ENCODE peak calls at places on chromosomes 12 and 14, in eight cellular contexts. G is fibroblast of villous mesenchyme, J is body of pancreas, H is AG04450, C is cardiac fibroblast, K is lung, F is WERI-Rb-1, U is astrocyte of the cerebellum. V is an unnamed sample.

GRCh38 chr14:53619625-53620324 is 336.9 kb downstream of the BMP4 start:
- DNase-seq in H (peak), C (peak), G (peak), U (no peak), J (no peak), K (no peak), F (no peak), V (peak)

GRCh38 chr14:99029916-99030305 is 242.1 kb downstream of the BCL11B start:
- DNase-seq in H (no peak), G (no peak), C (no peak), F (no peak), J (no peak), K (no peak), U (no peak), V (no peak)

GRCh38 chr14:93787465-93788306 is 599 bp downstream of the PRIMA1 start:
- DNase-seq in G (no peak), F (no peak), K (no peak), J (no peak), U (no peak), H (no peak), C (peak), V (no peak)

GRCh38 chr14:68757618-68758081 is 35.2 kb downstream of the ZFP36L1 start:
- DNase-seq in U (no peak), J (no peak), H (no peak), G (peak), F (no peak), K (no peak), C (peak), V (no peak)

GRCh38 chr12:3293446-3294161 is 197.4 kb upstream of the PRMT8 start:
- DNase-seq in U (no peak), G (peak), J (no peak), F (peak), C (peak), K (no peak), H (no peak), V (no peak)

GRCh38 chr12:20523658-20524057 is 155.3 kb downstream of the PDE3A start:
- DNase-seq in K (no peak), F (no peak), H (no peak), G (no peak), U (no peak), J (no peak), C (peak), V (no peak)

GRCh38 chr14:40889126-40889525 is 717.5 kb upstream of the LRFN5 start:
- DNase-seq in K (no peak), U (no peak), H (no peak), F (no peak), J (no peak), G (no peak), C (no peak), V (no peak)

GRCh38 chr14:100788517-100789365 is 37.2 kb upstream of the MEG3 start:
- DNase-seq in G (no peak), U (no peak), H (no peak), J (peak), K (no peak), C (no peak), F (no peak), V (no peak)

GRCh38 chr14:67566908-67567307 is 33.2 kb downstream of the PIGH start:
- DNase-seq in K (no peak), H (no peak), C (no peak), G (peak), U (no peak), F (peak), J (no peak), V (peak)

GRCh38 chr12:19572920-19573558 is 133.7 kb downstream of the AEBP2 start:
- DNase-seq in H (no peak), C (peak), F (peak), J (no peak), G (peak), K (no peak), U (peak), V (no peak)

GRCh38 chr12:117367006-117367638 is 5.7 kb upstream of the NOS1 start:
- DNase-seq in G (peak), C (peak), U (peak), H (peak), K (peak), J (peak), F (peak), V (peak)

GRCh38 chr12:32240833-32241232 is 134.2 kb downstream of the BICD1 start:
- DNase-seq in H (no peak), F (no peak), C (peak), K (no peak), J (no peak), G (no peak), U (no peak), V (no peak)

GRCh38 chr14:55237999-55238680 is 33.1 kb upstream of the FBXO34 start:
- DNase-seq in U (no peak), F (no peak), C (no peak), H (no peak), G (peak), K (no peak), J (no peak), V (no peak)

GRCh38 chr12:13135336-13136178 is 32.1 kb upstream of the GSG1 start:
- DNase-seq in U (peak), H (peak), C (peak), G (peak), J (peak), K (peak), F (no peak), V (peak)

GRCh38 chr12:125773033-125773432 is 707.8 kb downstream of the AACS start:
- DNase-seq in C (peak), J (no peak), U (no peak), K (no peak), G (no peak), F (peak), H (no peak), V (no peak)

GRCh38 chr12:1908758-1909157 is 9.7 kb downstream of the CACNA2D4 start:
- DNase-seq in U (no peak), C (no peak), G (no peak), F (no peak), H (no peak), K (no peak), J (no peak), V (no peak)

GRCh38 chr12:51678086-51678724 is 87.2 kb downstream of the SCN8A start:
- DNase-seq in H (no peak), G (peak), K (no peak), C (peak), J (peak), U (peak), F (peak), V (no peak)

GRCh38 chr12:104304261-104305004 is 894 bp downstream of the EID3 start:
- DNase-seq in F (no peak), U (no peak), K (no peak), H (no peak), J (no peak), G (peak), C (peak), V (no peak)

GRCh38 chr14:105540811-105541210 is 14.4 kb downstream of the TMEM121 start:
- DNase-seq in F (no peak), H (no peak), K (no peak), U (no peak), G (no peak), C (no peak), J (no peak), V (no peak)

GRCh38 chr12:62686938-62687337 is 220.3 kb downstream of the MON2 start:
- DNase-seq in G (peak), K (no peak), F (no peak), H (no peak), U (no peak), J (no peak), C (no peak), V (peak)

GRCh38 chr14:90434370-90435020 is 37.7 kb downstream of the CALM1 start:
- DNase-seq in K (no peak), H (no peak), C (no peak), G (no peak), U (no peak), J (no peak), F (no peak), V (no peak)

GRCh38 chr14:105908481-105908911 is 382.1 kb downstream of the TMEM121 start:
- DNase-seq in H (no peak), C (no peak), F (no peak), U (no peak), K (no peak), G (no peak), J (no peak), V (no peak)

GRCh38 chr14:21734457-21735074 is 60.9 kb upstream of the OR4E1 start:
- DNase-seq in F (peak), K (no peak), U (peak), G (peak), C (peak), J (no peak), H (no peak), V (no peak)

GRCh38 chr14:102389261-102389660 is 26.5 kb downstream of the TECPR2 start:
- DNase-seq in H (no peak), C (no peak), F (no peak), U (no peak), K (no peak), J (no peak), G (no peak), V (no peak)

GRCh38 chr14:33602396-33602795 is 348.5 kb downstream of the EGLN3 start:
- DNase-seq in C (peak), J (no peak), F (no peak), G (no peak), U (no peak), H (no peak), K (no peak), V (no peak)

GRCh38 chr14:95507701-95508103 is 8.7 kb downstream of the SYNE3 start:
- DNase-seq in H (no peak), G (peak), J (no peak), K (no peak), C (peak), F (no peak), U (peak), V (no peak)

GRCh38 chr12:43336962-43337555 is 214.9 kb downstream of the ADAMTS20 start:
- DNase-seq in J (no peak), H (no peak), C (peak), U (peak), K (no peak), G (peak), F (no peak), V (no peak)

GRCh38 chr12:16691624-16692023 is 85.7 kb upstream of the LMO3 start:
- DNase-seq in C (no peak), G (no peak), H (no peak), F (peak), J (peak), K (no peak), U (no peak), V (no peak)

GRCh38 chr12:916240-916639 is 33.3 kb downstream of the RAD52 start:
- DNase-seq in F (no peak), G (no peak), J (no peak), K (no peak), C (no peak), H (no peak), U (no peak), V (no peak)

GRCh38 chr12:113862570-113863454 is 103.3 kb downstream of the RBM19 start:
- DNase-seq in U (peak), J (no peak), F (no peak), H (peak), C (peak), G (peak), K (no peak), V (peak)

GRCh38 chr14:95597784-95598204 is 62.9 kb downstream of the GLRX5 start:
- DNase-seq in J (no peak), H (no peak), C (peak), F (peak), U (no peak), K (no peak), G (peak), V (peak)

GRCh38 chr12:62604373-62604772 is 137.7 kb downstream of the MON2 start:
- DNase-seq in U (no peak), H (no peak), C (no peak), J (no peak), F (no peak), K (no peak), G (peak), V (no peak)

GRCh38 chr12:48988030-48988649 is 10.0 kb downstream of the WNT1 start:
- DNase-seq in C (peak), F (peak), U (no peak), G (peak), H (no peak), K (no peak), J (peak), V (no peak)

GRCh38 chr14:74950795-74951442 is 4.5 kb downstream of the PGF start:
- DNase-seq in C (no peak), F (no peak), G (peak), J (no peak), U (no peak), H (no peak), K (no peak), V (no peak)

GRCh38 chr14:64200170-64200569 is 94.0 kb downstream of the ESR2 start:
- DNase-seq in J (peak), H (no peak), K (no peak), C (no peak), G (no peak), F (no peak), U (no peak), V (no peak)

GRCh38 chr14:101112351-101113107 is 209.0 kb upstream of the RTL1 start:
- DNase-seq in J (no peak), C (no peak), F (no peak), G (no peak), H (no peak), U (no peak), K (peak), V (no peak)

GRCh38 chr12:109606261-109607028 is 32.9 kb downstream of the MVK start:
- DNase-seq in J (no peak), G (no peak), K (no peak), H (no peak), C (no peak), U (no peak), F (peak), V (no peak)

GRCh38 chr12:92538970-92539749 is 163.6 kb upstream of the PLEKHG7 start:
- DNase-seq in G (peak), C (peak), J (peak), U (peak), K (no peak), F (no peak), H (peak), V (peak)

GRCh38 chr14:33229269-33229924 is 290.7 kb downstream of the NPAS3 start:
- DNase-seq in C (no peak), G (no peak), H (no peak), U (no peak), J (no peak), K (no peak), F (no peak), V (no peak)

GRCh38 chr12:108172033-108172432 is 42.9 kb downstream of the WSCD2 start:
- DNase-seq in H (no peak), F (no peak), G (no peak), C (no peak), K (no peak), U (no peak), J (no peak), V (no peak)

GRCh38 chr12:108166505-108166904 is 37.4 kb downstream of the WSCD2 start:
- DNase-seq in K (no peak), J (no peak), G (no peak), F (no peak), U (no peak), C (no peak), H (no peak), V (no peak)

GRCh38 chr12:108169671-108170070 is 40.6 kb downstream of the WSCD2 start:
- DNase-seq in U (no peak), H (no peak), J (no peak), F (no peak), K (no peak), C (no peak), G (no peak), V (no peak)

GRCh38 chr12:108170164-108170563 is 41.1 kb downstream of the WSCD2 start:
- DNase-seq in F (no peak), K (no peak), G (no peak), H (no peak), C (no peak), J (no peak), U (no peak), V (no peak)

GRCh38 chr12:108167974-108168373 is 38.9 kb downstream of the WSCD2 start:
- DNase-seq in J (no peak), F (no peak), H (no peak), G (no peak), U (no peak), K (no peak), C (no peak), V (no peak)
- TF ChIP-seq CTCF in J (no peak), F (no peak), H (no peak), G (no peak), U (no peak), K (no peak), C (no peak), V (no peak)

GRCh38 chr12:9124346-9125031 is 8.8 kb upstream of the A2M start:
- DNase-seq in J (no peak), G (no peak), U (no peak), F (no peak), H (no peak), C (no peak), K (no peak), V (no peak)
- H3K4me3 ChIP-seq in J (no peak), G (no peak), U (no peak), F (no peak), H (no peak), C (no peak), K (no peak), V (no peak)

GRCh38 chr12:68406134-68406576 is 74.0 kb upstream of the MDM1 start:
- DNase-seq in H (peak), F (peak), U (peak), K (peak), G (peak), J (peak), C (peak), V (peak)
- TF ChIP-seq CTCF in H (peak), F (peak), U (peak), K (no peak), G (peak), J (peak), C (peak), V (peak)

GRCh38 chr14:30873308-30874119 is 845 bp upstream of the COCH start:
- DNase-seq in U (no peak), G (no peak), K (no peak), F (no peak), J (no peak), H (no peak), C (no peak), V (no peak)
- H3K4me3 ChIP-seq in U (peak), G (no peak), K (no peak), F (peak), J (no peak), H (no peak), C (no peak), V (no peak)

GRCh38 chr14:58151701-58152568 is at the start of gene ARMH4:
- DNase-seq in H (peak), G (peak), C (peak), F (peak), K (peak), J (peak), U (peak), V (peak)
- TF ChIP-seq CTCF in H (no peak), G (peak), C (no peak), F (no peak), K (no peak), J (no peak), U (no peak), V (no peak)

GRCh38 chr12:69007858-69008314 is 74.9 kb upstream of the CPM start:
- DNase-seq in G (peak), J (no peak), H (no peak), C (peak), U (no peak), F (peak), K (no peak), V (no peak)
- H3K4me3 ChIP-seq in G (no peak), J (no peak), H (peak), C (no peak), U (no peak), F (no peak), K (no peak), V (no peak)

GRCh38 chr12:69524331-69524630 is 54.1 kb downstream of the FRS2 start:
- DNase-seq in J (no peak), H (no peak), G (no peak), C (no peak), K (no peak), U (no peak), F (no peak), V (no peak)

GRCh38 chr12:69519871-69520270 is 49.7 kb downstream of the FRS2 start:
- DNase-seq in J (no peak), K (no peak), C (no peak), U (peak), F (no peak), H (no peak), G (peak), V (no peak)

GRCh38 chr12:69524755-69525509 is 54.7 kb downstream of the FRS2 start:
- DNase-seq in K (no peak), H (no peak), C (peak), J (no peak), U (no peak), G (no peak), F (no peak), V (no peak)

GRCh38 chr12:69527506-69528272 is 57.5 kb downstream of the FRS2 start:
- DNase-seq in J (no peak), F (no peak), G (peak), H (peak), C (peak), U (peak), K (no peak), V (peak)

DNA sequence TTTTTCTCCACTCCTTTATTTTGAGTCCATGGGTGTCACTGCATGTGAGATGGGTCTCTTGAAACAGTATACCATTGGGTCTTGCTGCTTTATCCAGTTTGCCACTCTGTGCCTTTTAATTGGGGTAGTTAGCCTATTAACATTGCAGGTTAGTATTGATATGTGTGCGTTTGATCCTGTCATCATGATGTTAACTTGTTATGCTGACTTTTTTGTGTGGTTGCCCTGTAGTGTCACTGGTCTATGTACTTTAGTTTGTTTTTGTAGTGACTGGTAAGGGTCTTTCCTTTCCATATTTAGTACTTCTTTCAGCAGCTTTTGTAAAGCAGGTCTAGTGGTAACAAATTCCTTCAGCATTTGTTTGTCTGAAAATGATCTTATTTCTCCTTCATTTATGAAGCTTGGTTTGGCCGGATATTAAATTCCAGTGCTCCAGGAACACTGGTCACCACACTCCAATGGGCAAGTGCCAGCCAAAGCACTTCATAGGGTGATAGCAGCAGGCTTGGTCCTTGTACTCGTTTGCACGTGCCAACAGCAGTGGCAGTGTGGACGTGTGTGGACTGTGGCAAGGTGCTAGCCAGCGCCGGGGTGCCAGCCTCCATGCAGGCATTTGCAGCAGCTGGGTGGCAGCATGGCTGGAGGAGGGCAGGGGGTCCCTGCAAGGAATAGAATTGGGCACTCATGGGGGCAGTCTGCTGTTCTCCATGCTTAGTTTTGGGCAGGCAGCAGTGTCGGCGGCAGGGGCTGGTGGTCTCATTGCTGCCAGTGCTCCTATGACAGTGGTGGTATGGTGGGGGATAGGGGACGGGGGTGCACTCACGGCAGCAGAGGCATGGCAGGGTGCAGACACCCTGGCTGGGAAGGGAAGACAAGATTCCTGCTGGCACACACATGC is 53.5 kb downstream of the FRS2 start:
- DNase-seq in J (no peak), C (no peak), H (no peak), K (no peak), G (no peak), U (no peak), F (no peak), V (no peak)
- TF ChIP-seq CTCF in J (no peak), C (no peak), H (no peak), K (no peak), G (no peak), U (no peak), F (no peak), V (no peak)

DNA sequence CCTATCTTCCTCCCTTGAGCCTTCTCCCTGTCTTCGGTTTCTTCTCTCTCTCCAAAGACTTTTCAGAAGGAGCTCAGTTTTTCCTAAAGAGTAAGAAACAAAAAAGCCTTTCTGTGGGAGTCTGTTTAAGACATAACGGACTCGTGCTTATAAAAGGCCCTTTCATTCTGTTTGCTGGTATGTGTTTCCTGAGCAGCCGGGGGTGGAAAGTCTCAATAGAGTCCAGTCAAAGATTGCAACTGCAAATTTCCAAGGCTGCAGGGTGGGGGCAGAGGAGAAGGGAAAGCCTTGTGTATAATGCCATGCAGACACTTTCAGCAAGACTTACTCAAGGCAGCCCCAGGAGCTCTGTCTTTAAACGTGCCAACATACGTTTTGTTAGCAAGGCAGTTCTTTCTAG is 62.2 kb downstream of the GNG2 start:
- DNase-seq in F (no peak), G (peak), J (no peak), U (no peak), K (no peak), C (peak), H (no peak), V (no peak)
- H3K4me3 ChIP-seq in F (no peak), G (no peak), J (no peak), U (no peak), K (no peak), C (no peak), H (no peak), V (no peak)